ENCODE peak calls at places on chromosome 3, in seven cellular contexts. W is GM12878, Q is A549, K is upper lobe of left lung, P is ovary, E is sigmoid colon, B is tibial nerve. C is an unnamed sample.

GRCh38 chr3:143849854-143850549 is 1.7 kb upstream of the SLC9A9 start:
- DNase-seq in W (peak), Q (no peak), K (no peak), P (no peak), E (no peak), B (no peak), C (no peak)

GRCh38 chr3:119580148-119580760 is 962 bp downstream of the ADPRH start:
- DNase-seq in W (no peak), Q (no peak), K (peak), P (peak), E (peak), B (no peak), C (no peak)

GRCh38 chr3:14862303-14862660 is 43.5 kb downstream of the FGD5 start:
- DNase-seq in W (no peak), Q (no peak), K (no peak), P (no peak), E (no peak), B (no peak), C (no peak)

GRCh38 chr3:36635731-36636130 is 128.6 kb downstream of the DCLK3 start:
- DNase-seq in W (no peak), Q (no peak), K (no peak), P (no peak), E (no peak), B (no peak), C (no peak)

GRCh38 chr3:151660890-151661289 is 72.8 kb upstream of the AADACL2 start:
- DNase-seq in W (no peak), Q (no peak), K (no peak), P (no peak), E (no peak), B (no peak), C (no peak)

GRCh38 chr3:111315911-111316310 is 226.1 kb upstream of the CD96 start:
- DNase-seq in W (no peak), Q (no peak), K (no peak), P (no peak), E (no peak), B (no peak), C (no peak)

GRCh38 chr3:74267583-74268184 is 346.8 kb downstream of the CNTN3 start:
- DNase-seq in W (no peak), Q (peak), K (peak), P (no peak), E (no peak), B (no peak), C (no peak)

GRCh38 chr3:153159771-153160397 is 2.1 kb upstream of the RAP2B start:
- DNase-seq in W (no peak), Q (no peak), K (no peak), P (no peak), E (no peak), B (no peak), C (no peak)

GRCh38 chr3:50201573-50202315 is 3.3 kb upstream of the SLC38A3 start:
- DNase-seq in W (no peak), Q (no peak), K (no peak), P (no peak), E (no peak), B (no peak), C (no peak)

GRCh38 chr3:128210711-128211110 is 57.4 kb downstream of the EEFSEC start:
- DNase-seq in W (no peak), Q (no peak), K (no peak), P (no peak), E (no peak), B (no peak), C (no peak)

GRCh38 chr3:123773681-123774431 is 110.3 kb downstream of the MYLK start:
- DNase-seq in W (no peak), Q (no peak), K (no peak), P (no peak), E (peak), B (no peak), C (no peak)

GRCh38 chr3:127141921-127142730 is 50.8 kb upstream of the PRR23E start:
- DNase-seq in W (no peak), Q (peak), K (peak), P (no peak), E (peak), B (no peak), C (peak)

GRCh38 chr3:183576487-183577107 is 21.1 kb upstream of the KLHL6 start:
- DNase-seq in W (no peak), Q (no peak), K (no peak), P (peak), E (peak), B (no peak), C (no peak)

GRCh38 chr3:7038394-7038793 is 177.5 kb downstream of the GRM7 start:
- DNase-seq in W (no peak), Q (no peak), K (no peak), P (no peak), E (no peak), B (no peak), C (no peak)

GRCh38 chr3:110966966-110967663 is 104.5 kb upstream of the NECTIN3 start:
- DNase-seq in W (no peak), Q (no peak), K (no peak), P (no peak), E (no peak), B (no peak), C (no peak)

GRCh38 chr3:50194903-50195500 is 3.6 kb downstream of the GNAT1 start:
- DNase-seq in W (no peak), Q (peak), K (no peak), P (no peak), E (no peak), B (no peak), C (no peak)

GRCh38 chr3:185981621-185982020 is 43.8 kb upstream of the TRA2B start:
- DNase-seq in W (no peak), Q (no peak), K (no peak), P (no peak), E (no peak), B (no peak), C (no peak)

GRCh38 chr3:8649757-8650156 is 5.2 kb upstream of the SSUH2 start:
- DNase-seq in W (no peak), Q (no peak), K (no peak), P (no peak), E (peak), B (no peak), C (no peak)

GRCh38 chr3:167110906-167111305 is 269.2 kb downstream of the ZBBX start:
- DNase-seq in W (no peak), Q (peak), K (no peak), P (no peak), E (no peak), B (no peak), C (no peak)

GRCh38 chr3:155714295-155714718 is 30.6 kb downstream of the PLCH1 start:
- DNase-seq in W (no peak), Q (no peak), K (no peak), P (no peak), E (no peak), B (no peak), C (no peak)

GRCh38 chr3:98814799-98815450 is 51.8 kb downstream of the ST3GAL6 start:
- DNase-seq in W (no peak), Q (peak), K (no peak), P (no peak), E (no peak), B (no peak), C (no peak)

GRCh38 chr3:7917443-7918151 is 584.0 kb upstream of the LMCD1 start:
- DNase-seq in W (no peak), Q (no peak), K (no peak), P (no peak), E (no peak), B (no peak), C (no peak)

GRCh38 chr3:42185044-42185443 is 80.9 kb downstream of the CCK start:
- DNase-seq in W (no peak), Q (no peak), K (no peak), P (no peak), E (peak), B (no peak), C (peak)

GRCh38 chr3:113834983-113835382 is 3.6 kb upstream of the GRAMD1C start:
- DNase-seq in W (no peak), Q (no peak), K (no peak), P (no peak), E (no peak), B (no peak), C (no peak)

GRCh38 chr3:187739561-187740445 is 5.5 kb downstream of the BCL6 start:
- DNase-seq in W (no peak), Q (peak), K (peak), P (peak), E (peak), B (peak), C (peak)

GRCh38 chr3:187737401-187738088 is 7.7 kb downstream of the BCL6 start:
- DNase-seq in W (no peak), Q (peak), K (peak), P (peak), E (peak), B (peak), C (peak)

GRCh38 chr3:187738089-187738399 is 7.2 kb downstream of the BCL6 start:
- DNase-seq in W (no peak), Q (no peak), K (no peak), P (no peak), E (no peak), B (no peak), C (no peak)

GRCh38 chr3:187739125-187739560 is 6.1 kb downstream of the BCL6 start:
- DNase-seq in W (no peak), Q (no peak), K (no peak), P (peak), E (no peak), B (no peak), C (peak)

DNA sequence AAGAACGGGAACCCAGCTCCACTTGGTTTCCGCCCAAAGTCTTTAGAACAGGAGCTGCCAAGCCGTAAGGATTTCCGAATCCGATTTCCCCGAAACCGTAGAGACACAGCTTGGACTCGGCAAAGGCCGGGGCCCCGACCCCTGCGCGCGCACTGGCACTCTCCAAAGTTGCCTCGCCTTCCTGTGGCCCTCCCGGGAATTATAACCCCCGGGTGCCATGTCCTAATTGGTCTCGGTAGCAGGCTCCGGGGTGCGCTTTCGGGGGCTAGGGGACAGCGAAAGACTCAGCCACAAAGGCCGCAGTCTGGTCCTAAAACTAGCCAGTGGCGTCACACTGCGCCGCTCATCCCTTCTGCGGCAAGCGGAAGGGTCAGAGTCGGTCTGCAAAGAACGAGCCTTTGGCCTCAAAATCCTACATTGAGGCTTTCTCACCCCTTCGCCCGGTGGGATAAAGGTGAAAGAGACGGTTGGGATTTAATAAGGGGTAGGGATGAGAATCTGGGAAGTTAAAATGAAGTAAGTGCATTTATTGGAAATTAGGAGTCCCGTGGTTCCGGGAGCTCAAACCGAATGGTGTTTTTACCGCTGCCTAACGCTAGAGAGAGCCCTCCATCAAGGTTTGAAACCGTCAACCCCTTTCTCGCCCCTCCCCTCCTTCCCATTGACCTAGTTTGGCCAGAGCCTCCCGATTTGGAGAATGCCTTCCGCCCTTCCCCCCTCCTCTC is 6.7 kb downstream of the BCL6 start:
- DNase-seq in W (no peak), Q (peak), K (peak), P (peak), E (peak), B (peak), C (peak)
- TF ChIP-seq EP300 in W (no peak), Q (no peak), K (peak), P (peak), E (peak), B (no peak), C (no peak)

GRCh38 chr3:101640256-101640655 is 36.7 kb downstream of the ZBTB11 start:
- DNase-seq in W (no peak), Q (no peak), K (no peak), P (no peak), E (no peak), B (no peak), C (no peak)

GRCh38 chr3:101643009-101643844 is 33.7 kb downstream of the ZBTB11 start:
- DNase-seq in W (no peak), Q (no peak), K (no peak), P (no peak), E (no peak), B (no peak), C (no peak)

GRCh38 chr3:101643861-101644613 is 32.9 kb downstream of the ZBTB11 start:
- DNase-seq in W (no peak), Q (peak), K (no peak), P (no peak), E (no peak), B (no peak), C (no peak)

GRCh38 chr3:101639280-101639963 is 37.5 kb downstream of the ZBTB11 start:
- DNase-seq in W (no peak), Q (no peak), K (no peak), P (no peak), E (no peak), B (no peak), C (no peak)

DNA sequence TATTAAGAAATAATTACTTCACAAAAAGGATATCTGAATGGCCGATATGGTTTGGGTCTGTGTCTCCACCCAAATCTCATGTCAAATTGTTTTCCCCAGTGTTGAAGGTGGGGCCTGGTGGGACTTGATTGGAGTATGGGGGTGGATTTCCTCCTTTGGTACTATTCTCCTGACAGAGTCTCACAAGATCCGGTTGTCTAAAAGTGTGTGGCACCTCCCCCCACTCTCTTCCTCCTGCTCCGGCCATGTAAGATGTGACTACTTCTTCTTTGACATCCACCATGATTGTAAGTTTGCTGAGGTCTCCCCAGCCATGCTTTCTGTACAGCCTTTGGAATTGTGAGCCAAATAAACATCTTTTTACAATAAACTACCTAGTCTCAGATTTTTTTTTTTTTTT is 34.5 kb downstream of the ZBTB11 start:
- DNase-seq in W (no peak), Q (no peak), K (no peak), P (no peak), E (no peak), B (no peak), C (no peak)
- TF ChIP-seq EP300 in W (no peak), Q (no peak), K (no peak), P (no peak), E (no peak), B (no peak), C (no peak)

GRCh38 chr3:194279106-194279505 is 72.0 kb downstream of the CPN2 start:
- DNase-seq in W (no peak), Q (no peak), K (no peak), P (peak), E (peak), B (no peak), C (no peak)

GRCh38 chr3:194276768-194277546 is 74.2 kb downstream of the CPN2 start:
- DNase-seq in W (no peak), Q (no peak), K (no peak), P (peak), E (peak), B (no peak), C (no peak)

GRCh38 chr3:194275721-194276120 is 75.4 kb downstream of the CPN2 start:
- DNase-seq in W (no peak), Q (no peak), K (no peak), P (peak), E (peak), B (no peak), C (no peak)

GRCh38 chr3:194278186-194278845 is 72.8 kb downstream of the CPN2 start:
- DNase-seq in W (no peak), Q (no peak), K (no peak), P (peak), E (peak), B (no peak), C (no peak)

GRCh38 chr3:194277547-194278091 is 73.5 kb downstream of the CPN2 start:
- DNase-seq in W (no peak), Q (no peak), K (no peak), P (peak), E (peak), B (no peak), C (no peak)
- TF ChIP-seq EP300 in W (no peak), Q (no peak), K (no peak), P (no peak), E (no peak), B (no peak), C (no peak)

GRCh38 chr3:145915787-145916186 is 245.2 kb downstream of the PLOD2 start:
- DNase-seq in W (no peak), Q (no peak), K (no peak), P (no peak), E (no peak), B (no peak), C (no peak)

GRCh38 chr3:145906755-145907154 is 254.2 kb downstream of the PLOD2 start:
- DNase-seq in W (no peak), Q (no peak), K (no peak), P (no peak), E (no peak), B (no peak), C (no peak)

DNA sequence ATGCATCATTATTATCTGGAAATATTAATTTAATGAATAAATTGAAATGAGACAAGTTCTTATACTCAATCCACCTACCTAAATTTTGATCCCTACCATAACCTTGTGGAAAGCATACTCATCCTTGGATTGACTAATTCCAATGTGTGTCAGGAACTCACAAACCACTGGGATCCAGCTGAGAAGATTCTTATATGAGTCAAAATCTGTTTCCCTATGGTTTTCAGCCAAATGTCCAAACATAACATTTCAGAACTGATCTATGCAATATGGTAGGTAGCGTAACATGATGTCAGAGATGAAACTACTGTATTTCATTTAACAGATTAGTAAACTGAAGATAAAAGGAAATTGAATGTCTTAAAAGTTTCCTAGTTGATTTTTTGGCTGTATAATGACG is 250.0 kb downstream of the PLOD2 start:
- DNase-seq in W (no peak), Q (no peak), K (no peak), P (no peak), E (no peak), B (no peak), C (no peak)
- TF ChIP-seq EP300 in W (no peak), Q (no peak), K (no peak), P (no peak), E (no peak), B (no peak), C (no peak)

GRCh38 chr3:65953881-65954733 is 84.6 kb downstream of the MAGI1 start:
- DNase-seq in W (no peak), Q (peak), K (peak), P (no peak), E (no peak), B (no peak), C (peak)
- TF ChIP-seq EP300 in W (no peak), Q (no peak), K (no peak), P (no peak), E (no peak), B (no peak), C (no peak)

GRCh38 chr3:57977755-57978715 is 30.2 kb upstream of the FLNB start:
- DNase-seq in W (no peak), Q (peak), K (no peak), P (no peak), E (no peak), B (no peak), C (no peak)

GRCh38 chr3:57972421-57973111 is 35.7 kb upstream of the FLNB start:
- DNase-seq in W (no peak), Q (peak), K (no peak), P (no peak), E (no peak), B (no peak), C (peak)

GRCh38 chr3:57973715-57974477 is 34.3 kb upstream of the FLNB start:
- DNase-seq in W (no peak), Q (no peak), K (no peak), P (no peak), E (no peak), B (no peak), C (no peak)

GRCh38 chr3:57971975-57972374 is 36.2 kb upstream of the FLNB start:
- DNase-seq in W (no peak), Q (no peak), K (no peak), P (no peak), E (no peak), B (no peak), C (peak)

DNA sequence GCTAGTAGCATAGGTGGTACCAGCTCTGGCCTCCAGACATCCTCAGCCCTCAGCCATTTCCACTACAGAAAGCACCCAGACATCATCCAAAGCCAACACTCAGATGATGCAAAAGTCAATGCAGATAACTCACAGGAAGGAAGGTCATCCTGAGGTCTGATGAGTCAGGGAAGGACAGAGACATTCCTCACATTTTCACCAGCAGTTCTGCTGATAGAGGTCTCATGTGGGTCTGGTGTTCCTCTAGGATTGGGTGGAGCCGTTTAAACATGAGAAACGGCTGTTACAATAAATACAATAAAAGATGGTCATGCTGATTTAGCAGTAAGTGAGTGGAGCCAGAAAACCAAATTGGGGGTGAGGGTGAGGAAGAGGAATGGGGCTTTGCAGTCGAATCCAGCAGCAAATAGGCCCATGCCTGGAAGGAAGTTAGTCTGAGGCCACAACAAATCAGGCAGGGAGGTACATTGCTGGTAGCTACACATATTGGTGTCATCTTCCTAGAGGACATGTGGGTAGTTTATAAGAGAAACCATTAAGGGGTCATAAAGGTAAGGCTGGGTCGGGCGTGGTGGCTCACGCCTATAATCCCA is 33.3 kb upstream of the FLNB start:
- DNase-seq in W (no peak), Q (peak), K (no peak), P (no peak), E (no peak), B (no peak), C (no peak)
- TF ChIP-seq EP300 in W (no peak), Q (peak), K (no peak), P (no peak), E (no peak), B (no peak), C (no peak)

DNA sequence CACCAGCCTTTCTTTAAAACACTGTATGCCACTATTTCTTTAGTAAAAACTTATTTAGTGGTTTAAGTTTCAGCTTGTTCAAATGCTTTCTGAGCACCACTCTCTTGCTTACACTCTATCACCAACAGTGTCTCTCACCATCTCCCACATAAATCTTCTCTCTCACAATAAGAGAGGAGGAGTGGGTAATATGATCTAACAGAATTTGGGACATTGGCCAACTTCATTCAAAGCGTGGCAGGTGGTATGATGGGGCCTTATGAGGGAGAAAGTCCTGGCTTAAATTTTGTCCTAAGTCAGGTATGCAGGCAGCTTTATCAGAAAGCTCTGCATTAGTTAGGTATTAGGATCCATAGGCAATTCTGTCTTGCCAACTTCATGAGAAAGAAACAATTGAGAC is 1132.5 kb downstream of the TUSC7 start:
- DNase-seq in W (no peak), Q (no peak), K (no peak), P (no peak), E (no peak), B (no peak), C (no peak)
- TF ChIP-seq EP300 in W (no peak), Q (no peak), K (no peak), P (no peak), E (no peak), B (no peak), C (no peak)

GRCh38 chr3:64759811-64760210 is 72.0 kb upstream of the ADAMTS9 start:
- DNase-seq in W (no peak), Q (no peak), K (no peak), P (no peak), E (no peak), B (no peak), C (no peak)
- TF ChIP-seq EP300 in W (no peak), Q (no peak), K (no peak), P (no peak), E (peak), B (no peak), C (no peak)

GRCh38 chr3:51538459-51539290 is at the start of gene RAD54L2:
- DNase-seq in W (peak), Q (peak), K (peak), P (peak), E (peak), B (peak), C (peak)
- TF ChIP-seq EP300 in W (no peak), Q (no peak), K (no peak), P (no peak), E (no peak), B (no peak), C (no peak)